ENCODE peak calls at places on chromosome 16, in six cellular contexts. One of them, this sample, is unnamed.

GRCh38 chr16:83113317-83113716 is 486.5 kb downstream of the CDH13 start:
- DNase-seq in gastrocnemius medialis: no peak
- DNase-seq in esophagus squamous epithelium: no peak
- DNase-seq in GM12891: no peak
- DNase-seq in ovary: no peak
- DNase-seq in stomach: no peak
- DNase-seq in this sample: no peak

GRCh38 chr16:1961651-1962067 is 2.3 kb downstream of the NDUFB10 start:
- DNase-seq in gastrocnemius medialis: no peak
- DNase-seq in esophagus squamous epithelium: no peak
- DNase-seq in GM12891: no peak
- DNase-seq in ovary: no peak
- DNase-seq in stomach: no peak
- DNase-seq in this sample: no peak

GRCh38 chr16:19831678-19832077 is 53.0 kb downstream of the GPRC5B start:
- DNase-seq in gastrocnemius medialis: peak
- DNase-seq in esophagus squamous epithelium: no peak
- DNase-seq in GM12891: no peak
- DNase-seq in ovary: no peak
- DNase-seq in stomach: no peak
- DNase-seq in this sample: peak

GRCh38 chr16:24984903-24985675 is 30.1 kb downstream of the ARHGAP17 start:
- DNase-seq in gastrocnemius medialis: no peak
- DNase-seq in esophagus squamous epithelium: no peak
- DNase-seq in GM12891: no peak
- DNase-seq in ovary: no peak
- DNase-seq in stomach: no peak
- DNase-seq in this sample: no peak

GRCh38 chr16:84755004-84755672 is 55.3 kb downstream of the USP10 start:
- DNase-seq in gastrocnemius medialis: no peak
- DNase-seq in esophagus squamous epithelium: no peak
- DNase-seq in GM12891: no peak
- DNase-seq in ovary: no peak
- DNase-seq in stomach: no peak
- DNase-seq in this sample: no peak

GRCh38 chr16:2090819-2091721 is 43.3 kb downstream of the TSC2 start:
- DNase-seq in gastrocnemius medialis: peak
- DNase-seq in esophagus squamous epithelium: no peak
- DNase-seq in GM12891: no peak
- DNase-seq in ovary: peak
- DNase-seq in stomach: peak
- DNase-seq in this sample: no peak

GRCh38 chr16:27892879-27893278 is 170.6 kb downstream of the GSG1L start:
- DNase-seq in gastrocnemius medialis: no peak
- DNase-seq in esophagus squamous epithelium: no peak
- DNase-seq in GM12891: no peak
- DNase-seq in ovary: no peak
- DNase-seq in stomach: no peak
- DNase-seq in this sample: no peak

GRCh38 chr16:52621651-52622050 is 74.7 kb upstream of the TOX3 start:
- DNase-seq in gastrocnemius medialis: no peak
- DNase-seq in esophagus squamous epithelium: no peak
- DNase-seq in GM12891: no peak
- DNase-seq in ovary: no peak
- DNase-seq in stomach: no peak
- DNase-seq in this sample: no peak

GRCh38 chr16:53673189-53673588 is 30.5 kb downstream of the RPGRIP1L start:
- DNase-seq in gastrocnemius medialis: no peak
- DNase-seq in esophagus squamous epithelium: no peak
- DNase-seq in GM12891: no peak
- DNase-seq in ovary: no peak
- DNase-seq in stomach: no peak
- DNase-seq in this sample: no peak

GRCh38 chr16:22321340-22322001 is 24.3 kb downstream of the POLR3E start:
- DNase-seq in gastrocnemius medialis: no peak
- DNase-seq in esophagus squamous epithelium: no peak
- DNase-seq in GM12891: peak
- DNase-seq in ovary: peak
- DNase-seq in stomach: peak
- DNase-seq in this sample: peak

GRCh38 chr16:89092013-89092412 is 1.6 kb upstream of the ACSF3 start:
- DNase-seq in gastrocnemius medialis: no peak
- DNase-seq in esophagus squamous epithelium: no peak
- DNase-seq in GM12891: no peak
- DNase-seq in ovary: no peak
- DNase-seq in stomach: no peak
- DNase-seq in this sample: no peak

GRCh38 chr16:84699712-84700517 is at the start of gene USP10:
- DNase-seq in gastrocnemius medialis: peak
- DNase-seq in esophagus squamous epithelium: no peak
- DNase-seq in GM12891: peak
- DNase-seq in ovary: peak
- DNase-seq in stomach: peak
- DNase-seq in this sample: peak

GRCh38 chr16:5026664-5027063 is 7.1 kb downstream of the NAGPA start:
- DNase-seq in gastrocnemius medialis: no peak
- DNase-seq in esophagus squamous epithelium: no peak
- DNase-seq in GM12891: no peak
- DNase-seq in ovary: no peak
- DNase-seq in stomach: no peak
- DNase-seq in this sample: no peak

GRCh38 chr16:75237398-75238131 is 13.9 kb downstream of the BCAR1 start:
- DNase-seq in gastrocnemius medialis: no peak
- DNase-seq in esophagus squamous epithelium: no peak
- DNase-seq in GM12891: no peak
- DNase-seq in ovary: no peak
- DNase-seq in stomach: no peak
- DNase-seq in this sample: no peak

GRCh38 chr16:50836121-50836541 is 94.2 kb downstream of the CYLD start:
- DNase-seq in gastrocnemius medialis: no peak
- DNase-seq in esophagus squamous epithelium: no peak
- DNase-seq in GM12891: no peak
- DNase-seq in ovary: no peak
- DNase-seq in stomach: no peak
- DNase-seq in this sample: no peak

GRCh38 chr16:79061199-79061598 is 539.3 kb downstream of the MAF start:
- DNase-seq in gastrocnemius medialis: no peak
- DNase-seq in esophagus squamous epithelium: no peak
- DNase-seq in GM12891: no peak
- DNase-seq in ovary: no peak
- DNase-seq in stomach: no peak
- DNase-seq in this sample: no peak

GRCh38 chr16:88377961-88378360 is 4.8 kb upstream of the ZNF469 start:
- DNase-seq in gastrocnemius medialis: no peak
- DNase-seq in esophagus squamous epithelium: no peak
- DNase-seq in GM12891: no peak
- DNase-seq in ovary: no peak
- DNase-seq in stomach: no peak
- DNase-seq in this sample: no peak

GRCh38 chr16:18788828-18789514 is 1.2 kb downstream of the RPS15A start:
- DNase-seq in gastrocnemius medialis: no peak
- DNase-seq in esophagus squamous epithelium: no peak
- DNase-seq in GM12891: no peak
- DNase-seq in ovary: no peak
- DNase-seq in stomach: no peak
- DNase-seq in this sample: no peak

GRCh38 chr16:85007815-85008214 is 3.5 kb downstream of the ZDHHC7 start:
- DNase-seq in gastrocnemius medialis: no peak
- DNase-seq in esophagus squamous epithelium: no peak
- DNase-seq in GM12891: no peak
- DNase-seq in ovary: no peak
- DNase-seq in stomach: no peak
- DNase-seq in this sample: no peak

GRCh38 chr16:3012246-3012645 is 477 bp upstream of the CLDN9 start:
- DNase-seq in gastrocnemius medialis: no peak
- DNase-seq in esophagus squamous epithelium: no peak
- DNase-seq in GM12891: no peak
- DNase-seq in ovary: no peak
- DNase-seq in stomach: no peak
- DNase-seq in this sample: no peak

GRCh38 chr16:69378760-69379159 is 7.0 kb downstream of the TERF2 start:
- DNase-seq in gastrocnemius medialis: no peak
- DNase-seq in esophagus squamous epithelium: no peak
- DNase-seq in GM12891: no peak
- DNase-seq in ovary: no peak
- DNase-seq in stomach: no peak
- DNase-seq in this sample: no peak

GRCh38 chr16:72480926-72481325 is 309.0 kb upstream of the PMFBP1 start:
- DNase-seq in gastrocnemius medialis: no peak
- DNase-seq in esophagus squamous epithelium: no peak
- DNase-seq in GM12891: no peak
- DNase-seq in ovary: no peak
- DNase-seq in stomach: no peak
- DNase-seq in this sample: no peak

GRCh38 chr16:3908951-3909437 is 28.5 kb upstream of the CREBBP start:
- DNase-seq in gastrocnemius medialis: no peak
- DNase-seq in esophagus squamous epithelium: no peak
- DNase-seq in GM12891: no peak
- DNase-seq in ovary: peak
- DNase-seq in stomach: no peak
- DNase-seq in this sample: no peak

DNA sequence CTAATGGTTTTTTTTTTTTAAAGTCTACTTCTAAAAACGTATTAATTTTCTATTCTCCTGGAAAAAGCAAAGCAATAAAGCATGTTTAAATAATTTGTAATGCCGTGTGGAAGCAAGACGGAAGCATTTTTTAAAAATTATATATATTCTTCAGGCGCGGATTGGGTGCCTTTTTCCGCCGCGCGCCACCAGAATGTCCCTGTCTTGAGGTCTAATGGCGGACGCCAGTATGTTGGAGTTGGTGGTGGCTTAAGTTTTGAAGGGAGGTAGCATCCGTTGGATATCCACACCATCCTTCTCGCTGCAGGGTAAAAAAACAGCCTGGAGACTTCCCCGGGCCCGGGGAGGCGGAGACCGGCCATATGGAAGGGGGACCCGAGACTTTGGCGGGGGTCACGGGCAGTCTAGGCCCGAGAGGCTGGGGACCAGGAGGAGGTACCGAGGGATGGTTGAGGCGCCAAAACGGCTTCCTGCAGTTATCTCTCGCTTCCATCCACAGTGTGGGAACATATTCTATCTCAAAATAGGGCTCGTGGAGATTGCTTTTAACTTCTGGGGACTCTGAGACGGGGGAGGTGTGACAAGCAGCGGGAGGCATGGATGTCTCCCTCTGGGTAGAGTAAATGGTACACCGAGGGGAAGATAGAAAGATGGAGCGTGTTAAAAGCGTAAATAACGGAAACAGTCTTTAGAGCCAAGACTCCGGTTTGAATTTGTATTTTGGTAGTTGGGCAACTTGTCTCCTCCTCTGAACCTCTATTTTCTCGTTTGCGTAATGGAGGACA is at the start of gene SF3B3:
- DNase-seq in gastrocnemius medialis: peak
- DNase-seq in esophagus squamous epithelium: peak
- DNase-seq in GM12891: peak
- DNase-seq in ovary: peak
- DNase-seq in stomach: peak
- DNase-seq in this sample: peak
- TF ChIP-seq POLR2A in gastrocnemius medialis: peak
- TF ChIP-seq POLR2A in esophagus squamous epithelium: no peak
- TF ChIP-seq POLR2A in GM12891: peak
- TF ChIP-seq POLR2A in ovary: peak
- TF ChIP-seq POLR2A in stomach: no peak
- TF ChIP-seq POLR2A in this sample: peak

GRCh38 chr16:11345040-11345862 is at the start of gene RMI2:
- DNase-seq in gastrocnemius medialis: peak
- DNase-seq in esophagus squamous epithelium: peak
- DNase-seq in GM12891: peak
- DNase-seq in ovary: peak
- DNase-seq in stomach: peak
- DNase-seq in this sample: peak
- TF ChIP-seq POLR2A in gastrocnemius medialis: no peak
- TF ChIP-seq POLR2A in esophagus squamous epithelium: peak
- TF ChIP-seq POLR2A in GM12891: no peak
- TF ChIP-seq POLR2A in ovary: no peak
- TF ChIP-seq POLR2A in stomach: no peak
- TF ChIP-seq POLR2A in this sample: peak

GRCh38 chr16:48542020-48542473 is 67.9 kb downstream of the N4BP1 start:
- DNase-seq in gastrocnemius medialis: peak
- DNase-seq in esophagus squamous epithelium: no peak
- DNase-seq in GM12891: no peak
- DNase-seq in ovary: no peak
- DNase-seq in stomach: no peak
- DNase-seq in this sample: no peak
- TF ChIP-seq POLR2A in gastrocnemius medialis: no peak
- TF ChIP-seq POLR2A in esophagus squamous epithelium: no peak
- TF ChIP-seq POLR2A in GM12891: no peak
- TF ChIP-seq POLR2A in ovary: no peak
- TF ChIP-seq POLR2A in stomach: no peak
- TF ChIP-seq POLR2A in this sample: no peak

GRCh38 chr16:15652293-15653001 is 2.4 kb downstream of the NDE1 start:
- DNase-seq in gastrocnemius medialis: no peak
- DNase-seq in esophagus squamous epithelium: no peak
- DNase-seq in GM12891: no peak
- DNase-seq in ovary: no peak
- DNase-seq in stomach: no peak
- DNase-seq in this sample: no peak

GRCh38 chr16:15649727-15650018 is 372 bp upstream of the NDE1 start:
- DNase-seq in gastrocnemius medialis: no peak
- DNase-seq in esophagus squamous epithelium: no peak
- DNase-seq in GM12891: no peak
- DNase-seq in ovary: no peak
- DNase-seq in stomach: no peak
- DNase-seq in this sample: no peak

GRCh38 chr16:15648135-15648730 is 1.8 kb upstream of the NDE1 start:
- DNase-seq in gastrocnemius medialis: no peak
- DNase-seq in esophagus squamous epithelium: no peak
- DNase-seq in GM12891: no peak
- DNase-seq in ovary: no peak
- DNase-seq in stomach: no peak
- DNase-seq in this sample: no peak

GRCh38 chr16:15650698-15651161 is 685 bp downstream of the NDE1 start:
- DNase-seq in gastrocnemius medialis: no peak
- DNase-seq in esophagus squamous epithelium: no peak
- DNase-seq in GM12891: peak
- DNase-seq in ovary: peak
- DNase-seq in stomach: no peak
- DNase-seq in this sample: peak

GRCh38 chr16:15650019-15650697 is at the start of gene NDE1:
- DNase-seq in gastrocnemius medialis: peak
- DNase-seq in esophagus squamous epithelium: peak
- DNase-seq in GM12891: peak
- DNase-seq in ovary: peak
- DNase-seq in stomach: peak
- DNase-seq in this sample: peak
- TF ChIP-seq POLR2A in gastrocnemius medialis: peak
- TF ChIP-seq POLR2A in esophagus squamous epithelium: no peak
- TF ChIP-seq POLR2A in GM12891: peak
- TF ChIP-seq POLR2A in ovary: peak
- TF ChIP-seq POLR2A in stomach: no peak
- TF ChIP-seq POLR2A in this sample: peak

This sample was measured in H54.